ENCODE peak calls at places on chromosomes 7 and 10, in seven cellular contexts. One of them, this sample, is unnamed.

GRCh38 chr7:117178600-117178999 is 144.3 kb downstream of the WNT2 start:
- DNase-seq in upper lobe of right lung: no peak
- DNase-seq in body of pancreas: no peak
- DNase-seq in gastrocnemius medialis: no peak
- DNase-seq in AG09309: no peak
- DNase-seq in SK-N-SH: no peak
- DNase-seq in neural progenitor cell: no peak
- DNase-seq in this sample: no peak

GRCh38 chr10:114681542-114681941 is 23.5 kb upstream of the ABLIM1 start:
- DNase-seq in neural progenitor cell: no peak
- DNase-seq in SK-N-SH: no peak
- DNase-seq in gastrocnemius medialis: peak; percentile 30
- DNase-seq in AG09309: no peak
- DNase-seq in body of pancreas: peak; percentile 34
- DNase-seq in upper lobe of right lung: no peak
- DNase-seq in this sample: no peak

GRCh38 chr7:29607889-29608288 is 44.3 kb downstream of the PRR15 start:
- DNase-seq in body of pancreas: no peak
- DNase-seq in upper lobe of right lung: no peak
- DNase-seq in AG09309: no peak
- DNase-seq in gastrocnemius medialis: no peak
- DNase-seq in neural progenitor cell: no peak
- DNase-seq in SK-N-SH: no peak
- DNase-seq in this sample: peak; percentile 74

GRCh38 chr7:108570146-108570755 is 577 bp downstream of the DNAJB9 start:
- DNase-seq in AG09309: no peak
- DNase-seq in gastrocnemius medialis: peak; percentile 61
- DNase-seq in neural progenitor cell: peak; percentile 64
- DNase-seq in body of pancreas: peak; percentile 65
- DNase-seq in upper lobe of right lung: peak; percentile 73
- DNase-seq in SK-N-SH: peak; percentile 64
- DNase-seq in this sample: peak; percentile 50

GRCh38 chr10:127195041-127195506 is 1.3 kb downstream of the INSYN2A start:
- DNase-seq in AG09309: no peak
- DNase-seq in body of pancreas: no peak
- DNase-seq in gastrocnemius medialis: no peak
- DNase-seq in upper lobe of right lung: no peak
- DNase-seq in SK-N-SH: peak; percentile 65
- DNase-seq in neural progenitor cell: peak; percentile 26
- DNase-seq in this sample: no peak

GRCh38 chr7:105768898-105769507 is 107.4 kb downstream of the ATXN7L1 start:
- DNase-seq in body of pancreas: no peak
- DNase-seq in gastrocnemius medialis: no peak
- DNase-seq in AG09309: no peak
- DNase-seq in neural progenitor cell: no peak
- DNase-seq in SK-N-SH: no peak
- DNase-seq in upper lobe of right lung: no peak
- DNase-seq in this sample: no peak

GRCh38 chr7:28573059-28573553 is 160.8 kb downstream of the CREB5 start:
- DNase-seq in neural progenitor cell: no peak
- DNase-seq in gastrocnemius medialis: no peak
- DNase-seq in body of pancreas: peak; percentile 72
- DNase-seq in upper lobe of right lung: no peak
- DNase-seq in SK-N-SH: peak; percentile 65
- DNase-seq in AG09309: no peak
- DNase-seq in this sample: peak; percentile 62

GRCh38 chr10:6951771-6952170 is 371.7 kb upstream of the PRKCQ start:
- DNase-seq in AG09309: no peak
- DNase-seq in SK-N-SH: no peak
- DNase-seq in body of pancreas: no peak
- DNase-seq in neural progenitor cell: no peak
- DNase-seq in upper lobe of right lung: no peak
- DNase-seq in gastrocnemius medialis: no peak
- DNase-seq in this sample: no peak

GRCh38 chr7:13262929-13263530 is 575.6 kb downstream of the ARL4A start:
- DNase-seq in upper lobe of right lung: no peak
- DNase-seq in SK-N-SH: peak; percentile 5
- DNase-seq in gastrocnemius medialis: no peak
- DNase-seq in AG09309: no peak
- DNase-seq in body of pancreas: no peak
- DNase-seq in neural progenitor cell: peak; percentile 40
- DNase-seq in this sample: peak; percentile 74

GRCh38 chr10:67666416-67667043 is 29.5 kb downstream of the CTNNA3 start:
- DNase-seq in body of pancreas: no peak
- DNase-seq in neural progenitor cell: no peak
- DNase-seq in upper lobe of right lung: no peak
- DNase-seq in AG09309: peak; percentile 1
- DNase-seq in gastrocnemius medialis: no peak
- DNase-seq in SK-N-SH: peak; percentile 26
- DNase-seq in this sample: peak; percentile 44

GRCh38 chr10:6074489-6075301 is 12.5 kb upstream of the IL2RA start:
- DNase-seq in body of pancreas: no peak
- DNase-seq in AG09309: no peak
- DNase-seq in gastrocnemius medialis: no peak
- DNase-seq in SK-N-SH: peak; percentile 17
- DNase-seq in upper lobe of right lung: no peak
- DNase-seq in neural progenitor cell: no peak
- DNase-seq in this sample: peak; percentile 82

DNA sequence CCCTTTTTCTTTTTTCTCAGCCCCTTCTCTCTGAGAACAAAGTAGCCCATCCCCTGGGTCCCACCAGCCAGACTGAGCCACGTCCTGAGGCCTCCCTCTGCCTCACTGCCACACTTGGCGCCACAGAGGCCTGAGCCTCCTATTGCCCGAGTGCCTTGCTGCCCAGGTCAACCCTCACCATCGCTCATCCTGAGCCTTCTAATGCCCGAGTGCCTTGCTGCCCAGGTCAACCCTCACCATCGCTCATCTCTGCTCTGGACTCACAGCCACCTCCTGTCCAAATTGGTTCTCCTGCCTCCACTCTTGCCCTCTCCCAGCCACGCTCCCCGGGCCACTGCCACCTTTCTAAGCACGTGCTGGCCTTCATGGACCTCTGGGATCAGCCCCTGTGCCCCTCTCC is 53.2 kb upstream of the SMNDC1 start:
- DNase-seq in SK-N-SH: no peak
- DNase-seq in AG09309: no peak
- DNase-seq in upper lobe of right lung: no peak
- DNase-seq in gastrocnemius medialis: no peak
- DNase-seq in body of pancreas: no peak
- DNase-seq in neural progenitor cell: no peak
- DNase-seq in this sample: no peak
- H3K4me3 ChIP-seq in SK-N-SH: no peak overlapping the region
- H3K4me3 ChIP-seq in AG09309: no peak overlapping the region
- H3K4me3 ChIP-seq in upper lobe of right lung: no peak overlapping the region
- H3K4me3 ChIP-seq in gastrocnemius medialis: no peak overlapping the region
- H3K4me3 ChIP-seq in body of pancreas: no peak overlapping the region
- H3K4me3 ChIP-seq in neural progenitor cell: no peak overlapping the region
- H3K4me3 ChIP-seq in this sample: no peak overlapping the region

GRCh38 chr7:157763279-157764000 is 426.6 kb downstream of the DNAJB6 start:
- DNase-seq in SK-N-SH: no peak
- DNase-seq in gastrocnemius medialis: no peak
- DNase-seq in upper lobe of right lung: no peak
- DNase-seq in AG09309: no peak
- DNase-seq in body of pancreas: no peak
- DNase-seq in neural progenitor cell: no peak
- DNase-seq in this sample: no peak
- TF ChIP-seq CTCF in SK-N-SH: no peak
- TF ChIP-seq CTCF in gastrocnemius medialis: no peak
- TF ChIP-seq CTCF in upper lobe of right lung: no peak
- TF ChIP-seq CTCF in AG09309: no peak
- TF ChIP-seq CTCF in body of pancreas: no peak
- TF ChIP-seq CTCF in neural progenitor cell: no peak
- TF ChIP-seq CTCF in this sample: no peak

GRCh38 chr7:101171442-101171837 is 6.1 kb upstream of the VGF start:
- DNase-seq in SK-N-SH: peak; percentile 46
- DNase-seq in gastrocnemius medialis: no peak
- DNase-seq in upper lobe of right lung: no peak
- DNase-seq in body of pancreas: no peak
- DNase-seq in AG09309: no peak
- DNase-seq in neural progenitor cell: peak; percentile 40
- DNase-seq in this sample: no peak

GRCh38 chr7:101170617-101171441 is 5.5 kb upstream of the VGF start:
- DNase-seq in neural progenitor cell: no peak
- DNase-seq in AG09309: no peak
- DNase-seq in upper lobe of right lung: no peak
- DNase-seq in SK-N-SH: no peak
- DNase-seq in body of pancreas: no peak
- DNase-seq in gastrocnemius medialis: no peak
- DNase-seq in this sample: no peak

GRCh38 chr7:101169110-101169837 is 3.9 kb upstream of the VGF start:
- DNase-seq in gastrocnemius medialis: no peak
- DNase-seq in body of pancreas: no peak
- DNase-seq in AG09309: no peak
- DNase-seq in SK-N-SH: peak; percentile 30
- DNase-seq in upper lobe of right lung: no peak
- DNase-seq in neural progenitor cell: no peak
- DNase-seq in this sample: no peak

GRCh38 chr7:101168412-101169049 is 3.2 kb upstream of the VGF start:
- DNase-seq in AG09309: no peak
- DNase-seq in neural progenitor cell: no peak
- DNase-seq in SK-N-SH: no peak
- DNase-seq in gastrocnemius medialis: no peak
- DNase-seq in upper lobe of right lung: no peak
- DNase-seq in body of pancreas: no peak
- DNase-seq in this sample: no peak

DNA sequence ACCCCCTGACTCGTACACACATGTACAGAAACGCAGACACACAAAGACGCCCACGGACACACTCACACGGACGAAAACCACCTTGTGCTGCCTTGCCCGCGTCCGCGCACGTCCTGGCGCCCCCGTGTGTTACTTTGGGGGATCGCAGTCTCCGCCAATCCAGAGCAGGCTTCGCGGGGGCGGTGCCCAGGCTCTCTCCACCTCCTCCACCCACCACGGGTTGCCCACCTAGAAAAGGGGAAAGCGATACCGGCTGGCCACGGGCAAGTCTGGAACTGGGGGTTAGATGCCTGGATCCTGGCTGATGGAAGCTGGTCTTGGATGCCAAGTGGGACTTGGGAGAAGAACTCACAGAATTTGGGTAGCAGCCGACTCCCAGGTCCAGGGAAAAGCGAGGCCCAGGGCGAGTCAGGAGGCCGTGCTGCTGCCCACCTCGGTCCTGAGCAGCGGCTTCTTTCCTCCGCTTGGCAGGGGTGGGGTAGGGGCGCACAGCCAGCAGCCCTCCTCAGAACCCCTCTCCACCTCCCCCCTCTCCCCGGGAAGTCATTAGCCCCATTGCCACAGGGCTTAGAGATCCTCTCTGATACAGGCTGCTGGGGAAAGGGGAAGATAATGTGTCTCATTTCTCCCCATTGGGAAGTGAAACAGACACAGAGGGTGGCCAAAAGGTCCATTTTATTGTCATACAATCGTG is 4.6 kb upstream of the VGF start:
- DNase-seq in AG09309: no peak
- DNase-seq in neural progenitor cell: peak; percentile 81
- DNase-seq in gastrocnemius medialis: no peak
- DNase-seq in body of pancreas: peak; percentile 77
- DNase-seq in SK-N-SH: peak; percentile 94
- DNase-seq in upper lobe of right lung: peak; percentile 86
- DNase-seq in this sample: peak; percentile 61
- H3K4me3 ChIP-seq in AG09309: no peak overlapping the region
- H3K4me3 ChIP-seq in neural progenitor cell: no peak overlapping the region
- H3K4me3 ChIP-seq in gastrocnemius medialis: no peak overlapping the region
- H3K4me3 ChIP-seq in body of pancreas: no peak overlapping the region
- H3K4me3 ChIP-seq in SK-N-SH: peak overlapping the region; percentile 43
- H3K4me3 ChIP-seq in upper lobe of right lung: no peak overlapping the region
- H3K4me3 ChIP-seq in this sample: no peak overlapping the region

GRCh38 chr10:52368725-52369124 is 54.6 kb downstream of the DKK1 start:
- DNase-seq in neural progenitor cell: no peak
- DNase-seq in AG09309: no peak
- DNase-seq in gastrocnemius medialis: no peak
- DNase-seq in upper lobe of right lung: no peak
- DNase-seq in SK-N-SH: no peak
- DNase-seq in body of pancreas: peak; percentile 13
- DNase-seq in this sample: no peak
- TF ChIP-seq CTCF in neural progenitor cell: peak; percentile 19
- TF ChIP-seq CTCF in AG09309: no peak
- TF ChIP-seq CTCF in gastrocnemius medialis: no peak
- TF ChIP-seq CTCF in upper lobe of right lung: no peak
- TF ChIP-seq CTCF in SK-N-SH: no peak
- TF ChIP-seq CTCF in body of pancreas: no peak
- TF ChIP-seq CTCF in this sample: no peak

GRCh38 chr10:51082857-51083256 is 8.6 kb downstream of the PRKG1 start:
- DNase-seq in neural progenitor cell: no peak
- DNase-seq in gastrocnemius medialis: no peak
- DNase-seq in body of pancreas: no peak
- DNase-seq in upper lobe of right lung: no peak
- DNase-seq in SK-N-SH: no peak
- DNase-seq in AG09309: no peak
- DNase-seq in this sample: no peak
- H3K4me3 ChIP-seq in neural progenitor cell: no peak overlapping the region
- H3K4me3 ChIP-seq in gastrocnemius medialis: no peak overlapping the region
- H3K4me3 ChIP-seq in body of pancreas: no peak overlapping the region
- H3K4me3 ChIP-seq in upper lobe of right lung: no peak overlapping the region
- H3K4me3 ChIP-seq in SK-N-SH: no peak overlapping the region
- H3K4me3 ChIP-seq in AG09309: no peak overlapping the region
- H3K4me3 ChIP-seq in this sample: no peak overlapping the region

DNA sequence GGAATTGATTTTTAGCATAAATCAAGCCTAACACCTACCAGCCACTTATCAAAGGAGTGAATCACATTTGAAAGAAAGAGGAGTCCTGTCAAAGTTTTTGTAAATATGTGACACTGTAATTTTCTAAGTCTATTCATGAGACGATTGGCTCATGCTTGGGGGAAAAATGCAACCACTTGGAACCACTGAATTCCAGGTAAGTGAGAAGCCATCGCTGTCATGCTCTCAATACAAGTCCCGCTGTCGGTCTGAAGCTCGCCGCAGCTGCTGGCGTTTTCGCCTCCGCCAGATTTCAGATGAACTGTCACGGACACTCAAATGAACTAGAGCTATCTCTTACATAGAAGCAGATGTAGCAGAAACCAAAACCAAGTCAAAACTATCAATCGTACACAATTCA is 279.8 kb upstream of the FZD8 start:
- DNase-seq in SK-N-SH: no peak
- DNase-seq in body of pancreas: no peak
- DNase-seq in AG09309: no peak
- DNase-seq in upper lobe of right lung: no peak
- DNase-seq in gastrocnemius medialis: no peak
- DNase-seq in neural progenitor cell: no peak
- DNase-seq in this sample: no peak
- TF ChIP-seq CTCF in SK-N-SH: no peak
- TF ChIP-seq CTCF in body of pancreas: no peak
- TF ChIP-seq CTCF in AG09309: no peak
- TF ChIP-seq CTCF in upper lobe of right lung: no peak
- TF ChIP-seq CTCF in gastrocnemius medialis: no peak
- TF ChIP-seq CTCF in neural progenitor cell: no peak
- TF ChIP-seq CTCF in this sample: no peak

GRCh38 chr7:74033372-74034311 is 5.7 kb downstream of the ELN start:
- DNase-seq in SK-N-SH: peak; percentile 97
- DNase-seq in upper lobe of right lung: peak; percentile 78
- DNase-seq in neural progenitor cell: peak; percentile 69
- DNase-seq in body of pancreas: peak; percentile 94
- DNase-seq in gastrocnemius medialis: no peak
- DNase-seq in AG09309: no peak
- DNase-seq in this sample: peak; percentile 94
- H3K4me3 ChIP-seq in SK-N-SH: no peak overlapping the region
- H3K4me3 ChIP-seq in upper lobe of right lung: peak overlapping the region; percentile 61
- H3K4me3 ChIP-seq in neural progenitor cell: no peak overlapping the region
- H3K4me3 ChIP-seq in body of pancreas: no peak overlapping the region
- H3K4me3 ChIP-seq in gastrocnemius medialis: no peak overlapping the region
- H3K4me3 ChIP-seq in AG09309: no peak overlapping the region
- H3K4me3 ChIP-seq in this sample: no peak overlapping the region